ENCODE peak calls at places on chromosomes 6 and 20, in six cellular contexts. L is heart left ventricle, S is B cell, J is lower lobe of right lung, O is IMR-90, D is neural crest cell. B is an unnamed sample.

GRCh38 chr6:38493929-38494547 is 145.7 kb downstream of the BTBD9 start:
- DNase-seq in S (peak), O (peak), L (peak), D (peak), J (no peak), B (peak)

GRCh38 chr6:47165918-47166317 is 123.8 kb upstream of the ADGRF1 start:
- DNase-seq in S (no peak), O (peak), D (no peak), L (no peak), J (no peak), B (no peak)

GRCh38 chr6:169577974-169578373 is 123.9 kb downstream of the WDR27 start:
- DNase-seq in O (no peak), J (no peak), D (no peak), S (no peak), L (no peak), B (no peak)

GRCh38 chr6:80282913-80283554 is 176.6 kb downstream of the BCKDHB start:
- DNase-seq in J (no peak), O (no peak), S (no peak), L (no peak), D (no peak), B (no peak)

GRCh38 chr6:109028439-109028838 is 66.2 kb downstream of the SESN1 start:
- DNase-seq in D (no peak), O (no peak), L (no peak), J (no peak), S (no peak), B (no peak)

GRCh38 chr20:20612251-20612650 is 100.2 kb downstream of the RALGAPA2 start:
- DNase-seq in J (no peak), L (no peak), S (no peak), D (no peak), O (no peak), B (no peak)

GRCh38 chr20:53613748-53614147 is 20.1 kb upstream of the ZNF217 start:
- DNase-seq in D (no peak), J (no peak), O (no peak), S (no peak), L (no peak), B (no peak)

GRCh38 chr6:157982297-157982579 is 575 bp downstream of the SYNJ2 start:
- DNase-seq in L (peak), S (peak), J (no peak), D (no peak), O (no peak), B (no peak)

GRCh38 chr6:100372326-100372725 is 92.4 kb downstream of the SIM1 start:
- DNase-seq in L (no peak), D (no peak), J (no peak), S (no peak), O (no peak), B (no peak)

DNA sequence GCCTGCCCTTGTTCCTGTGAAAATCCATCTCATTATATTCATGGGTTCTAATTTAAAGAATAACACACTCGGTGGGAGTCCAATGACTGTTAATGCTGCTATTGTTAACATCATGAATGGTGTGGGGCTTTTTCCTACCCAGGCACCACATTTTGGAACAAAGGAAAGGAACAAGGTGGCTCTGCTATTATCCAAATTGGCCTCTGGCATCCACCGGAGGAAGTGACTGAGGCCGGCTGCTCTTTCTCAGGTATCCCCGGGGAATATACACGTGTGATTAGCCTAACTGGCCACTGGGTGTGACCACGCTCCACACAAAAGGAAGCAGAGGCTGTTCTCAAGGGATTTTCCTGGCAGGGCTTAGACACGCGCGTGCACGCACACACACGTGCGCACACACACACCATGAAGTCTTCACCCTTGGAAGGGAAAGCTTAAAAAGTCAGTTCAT is 601.2 kb upstream of the ARID1B start:
- DNase-seq in S (no peak), O (no peak), J (peak), L (peak), D (no peak), B (no peak)
- TF ChIP-seq CTCF in S (no peak), O (peak), J (no peak), L (peak), D (peak), B (no peak)

GRCh38 chr20:34701405-34702085 is 2.6 kb upstream of the TP53INP2 start:
- DNase-seq in O (no peak), S (no peak), J (no peak), D (no peak), L (no peak), B (no peak)
- TF ChIP-seq CTCF in O (no peak), S (no peak), J (no peak), D (no peak), L (no peak), B (no peak)

DNA sequence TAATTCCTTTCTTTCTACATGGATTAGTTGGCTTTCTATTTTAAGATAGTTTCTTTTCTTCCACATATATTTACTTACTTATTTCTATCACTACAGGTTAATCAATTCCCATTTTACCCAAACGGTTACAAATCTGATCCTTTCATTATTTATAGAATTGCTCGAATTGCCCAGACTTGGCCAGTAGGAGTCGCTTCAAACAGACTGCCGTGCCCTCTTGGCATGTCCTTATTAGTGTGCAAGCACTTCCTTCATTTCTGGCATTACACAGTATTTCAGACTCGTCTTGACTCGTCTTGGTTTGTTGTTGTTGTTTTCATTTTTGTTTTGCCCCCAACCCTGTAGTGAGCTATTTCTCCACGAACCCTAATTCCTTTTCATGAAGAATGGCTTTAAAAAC is 74.6 kb downstream of the SAMD3 start:
- DNase-seq in J (no peak), L (no peak), O (no peak), D (no peak), S (no peak), B (no peak)
- TF ChIP-seq CTCF in J (peak), L (no peak), O (no peak), D (peak), S (peak), B (no peak)

GRCh38 chr6:45047573-45047972 is 280.6 kb upstream of the RUNX2 start:
- DNase-seq in D (no peak), S (no peak), L (no peak), O (no peak), J (no peak), B (no peak)
- TF ChIP-seq CTCF in D (no peak), S (no peak), L (no peak), O (no peak), J (no peak), B (no peak)

GRCh38 chr6:138297761-138298298 is 79.5 kb upstream of the PBOV1 start:
- DNase-seq in L (no peak), S (no peak), O (no peak), D (no peak), J (no peak), B (no peak)
- TF ChIP-seq CTCF in L (no peak), S (no peak), O (no peak), D (no peak), J (no peak), B (no peak)

GRCh38 chr6:11144393-11144829 is 32.9 kb upstream of the ERVFRD-1 start:
- DNase-seq in D (peak), S (peak), J (peak), L (peak), O (peak), B (peak)
- TF ChIP-seq CTCF in D (peak), S (peak), J (peak), L (peak), O (peak), B (peak)

DNA sequence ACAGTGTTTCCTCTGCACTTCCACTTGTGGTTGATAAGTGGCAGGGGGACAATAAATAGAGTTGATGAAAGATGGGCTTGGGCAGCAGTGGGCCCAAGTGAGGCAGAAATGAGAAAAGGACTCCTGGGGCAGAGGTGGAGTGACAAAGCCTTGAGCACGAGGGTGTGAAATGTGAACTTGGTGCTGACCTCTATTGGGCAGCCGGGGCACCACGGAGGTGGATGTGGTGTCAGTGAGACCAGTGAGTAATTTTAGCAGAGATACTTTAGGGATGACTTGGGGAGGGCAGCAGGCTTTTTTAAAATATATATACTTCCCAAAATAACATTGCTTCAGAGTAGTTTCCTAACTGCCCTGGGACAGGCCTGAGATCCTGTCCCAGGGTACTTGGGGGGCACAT is 30.6 kb upstream of the MYLK2 start:
- DNase-seq in D (no peak), S (no peak), O (peak), L (no peak), J (no peak), B (no peak)
- TF ChIP-seq CTCF in D (no peak), S (no peak), O (peak), L (no peak), J (no peak), B (peak)

DNA sequence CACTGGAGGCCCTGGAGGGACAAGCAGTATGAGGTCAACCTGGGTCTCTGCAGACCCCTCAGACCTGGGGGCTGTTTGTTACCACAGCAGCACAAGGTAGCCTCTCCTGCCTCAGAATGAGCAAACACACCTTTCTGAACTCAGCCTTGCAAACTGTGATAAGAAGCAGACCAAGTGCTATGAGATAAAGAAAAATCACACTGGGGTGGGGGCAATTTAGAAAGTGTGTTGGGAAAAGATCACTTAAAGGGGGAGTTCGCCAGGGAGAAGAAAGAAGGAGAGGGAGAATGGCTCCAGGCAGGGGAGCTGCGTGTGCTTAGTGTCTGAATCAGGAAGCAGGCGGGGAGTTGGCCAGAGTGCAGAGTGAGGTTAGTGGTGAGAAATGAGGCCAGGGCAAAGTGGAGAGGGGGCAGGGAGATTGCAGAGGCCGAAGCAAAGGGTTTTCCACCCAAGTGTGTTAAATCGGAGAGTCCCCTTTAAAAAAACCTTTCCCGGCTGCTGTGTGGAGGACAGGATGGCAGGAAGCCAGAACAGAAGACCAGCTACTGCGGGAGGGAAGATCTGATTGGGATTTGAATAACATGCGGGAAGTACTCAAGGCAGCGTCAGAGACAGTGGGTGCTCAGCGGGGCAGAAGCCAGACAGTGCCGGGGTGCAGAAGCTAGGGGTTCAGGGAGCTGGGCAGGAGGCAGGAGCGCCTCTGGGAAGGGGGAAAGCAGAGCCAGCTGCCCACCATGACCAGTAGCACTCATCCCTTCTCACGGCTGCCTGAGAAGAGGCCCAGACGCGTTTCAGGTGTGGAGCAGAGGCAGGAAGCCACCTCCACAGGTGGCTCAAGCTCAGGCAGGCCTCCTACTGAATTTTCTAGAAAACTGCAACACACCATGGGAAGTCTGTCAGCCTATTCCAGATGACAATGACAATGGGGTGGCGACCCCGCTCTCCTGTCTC is 9.0 kb downstream of the ADA start:
- DNase-seq in S (no peak), D (no peak), O (peak), J (peak), L (peak), B (peak)
- TF ChIP-seq CTCF in S (no peak), D (no peak), O (no peak), J (no peak), L (no peak), B (no peak)

GRCh38 chr6:94245395-94245794 is 826.0 kb upstream of the EPHA7 start:
- DNase-seq in D (no peak), J (no peak), O (no peak), L (no peak), S (no peak), B (no peak)
- TF ChIP-seq CTCF in D (no peak), J (no peak), O (no peak), L (no peak), S (no peak), B (no peak)

DNA sequence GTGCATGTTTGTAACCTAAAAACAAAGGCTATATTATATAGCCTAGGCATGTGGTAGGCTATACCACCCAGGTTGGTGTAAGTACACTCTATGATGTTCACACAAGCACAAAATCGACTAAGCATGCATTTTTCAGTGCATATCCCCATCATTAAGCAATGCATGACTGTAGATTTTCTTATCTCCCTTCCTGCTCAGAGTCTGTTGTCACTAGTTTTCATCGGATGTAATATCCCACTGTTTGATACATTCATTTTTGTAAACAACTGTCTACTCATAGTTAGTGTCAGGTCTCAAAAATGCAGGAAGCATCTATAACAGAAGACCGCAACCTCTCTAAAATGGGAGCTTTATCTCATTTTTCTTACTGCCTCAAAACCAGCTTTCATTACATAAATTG is 70.7 kb downstream of the GFRAL start:
- DNase-seq in D (no peak), J (no peak), S (no peak), O (peak), L (no peak), B (no peak)
- TF ChIP-seq CTCF in D (no peak), J (no peak), S (no peak), O (no peak), L (no peak), B (no peak)

B was measured in AG09319.